ENCODE peak calls at places on chromosome 6, in ten cellular contexts. T is upper lobe of right lung, P is endodermal cell, V is adrenal gland, L is testis, W is astrocyte of the cerebellum, O is heart right ventricle, U is body of pancreas, A is mammary epithelial cell, X is cardiac fibroblast. C is an unnamed sample.

GRCh38 chr6:18601515-18602035 is 214.4 kb downstream of the RNF144B start:
- DNase-seq in L (no peak), A (no peak), U (no peak), X (no peak), V (no peak), P (no peak), T (no peak), O (no peak), W (no peak), C (no peak)

GRCh38 chr6:144104898-144105487 is 9.6 kb upstream of the SF3B5 start:
- DNase-seq in P (no peak), U (peak; percentile 27), W (peak; percentile 77), T (no peak), O (no peak), L (peak; percentile 49), V (peak; percentile 30), X (peak; percentile 89), A (peak; percentile 60), C (peak; percentile 65)

GRCh38 chr6:104604643-104605042 is 255.1 kb downstream of the HACE1 start:
- DNase-seq in A (no peak), T (no peak), V (no peak), L (no peak), U (no peak), X (no peak), P (no peak), W (no peak), O (no peak), C (peak; percentile 50)

GRCh38 chr6:31057426-31058003 is 47.2 kb downstream of the MUC22 start:
- DNase-seq in V (no peak), X (no peak), O (no peak), A (peak; percentile 89), U (peak; percentile 34), T (no peak), L (no peak), P (no peak), W (peak; percentile 37), C (no peak)

GRCh38 chr6:86683132-86683908 is 254.0 kb upstream of the HTR1E start:
- DNase-seq in V (no peak), X (no peak), O (no peak), L (no peak), P (no peak), A (no peak), W (no peak), U (no peak), T (no peak), C (no peak)

GRCh38 chr6:152750694-152751093 is at the start of gene VIP:
- DNase-seq in U (no peak), L (no peak), T (no peak), P (peak; percentile 84), A (peak; percentile 45), V (no peak), W (peak; percentile 35), X (peak; percentile 48), O (no peak), C (peak; percentile 7)

GRCh38 chr6:122082370-122082769 is 317.1 kb upstream of the HSF2 start:
- DNase-seq in P (no peak), T (no peak), U (no peak), O (no peak), X (no peak), A (no peak), V (no peak), L (no peak), W (no peak), C (no peak)

GRCh38 chr6:151999194-151999593 is 191.7 kb downstream of the ESR1 start:
- DNase-seq in X (no peak), P (no peak), A (peak; percentile 43), W (no peak), U (no peak), V (no peak), O (no peak), T (no peak), L (no peak), C (no peak)

GRCh38 chr6:169961772-169962561 is 210.5 kb downstream of the ERMARD start:
- DNase-seq in O (peak; percentile 53), X (no peak), U (no peak), T (peak; percentile 67), L (no peak), A (no peak), W (no peak), P (peak; percentile 87), V (no peak), C (no peak)

GRCh38 chr6:26172496-26172958 is 85.3 kb downstream of the HFE start:
- DNase-seq in W (no peak), A (peak; percentile 46), X (peak; percentile 57), L (peak; percentile 58), O (no peak), T (no peak), V (peak; percentile 49), U (peak; percentile 21), P (no peak), C (no peak)

GRCh38 chr6:109478848-109479624 is 4.0 kb downstream of the ZBTB24 start:
- DNase-seq in L (no peak), U (no peak), W (no peak), X (no peak), P (no peak), O (no peak), T (no peak), A (no peak), V (no peak), C (no peak)

GRCh38 chr6:57207141-57207540 is 15.0 kb downstream of the RAB23 start:
- DNase-seq in O (no peak), V (no peak), W (no peak), U (no peak), T (no peak), X (peak; percentile 22), A (peak; percentile 48), P (no peak), L (no peak), C (no peak)

GRCh38 chr6:54267798-54268197 is 40.4 kb upstream of the TINAG start:
- DNase-seq in W (no peak), P (peak; percentile 62), A (peak; percentile 19), O (no peak), L (peak; percentile 65), V (peak; percentile 29), U (peak; percentile 24), X (peak; percentile 76), T (no peak), C (no peak)

DNA sequence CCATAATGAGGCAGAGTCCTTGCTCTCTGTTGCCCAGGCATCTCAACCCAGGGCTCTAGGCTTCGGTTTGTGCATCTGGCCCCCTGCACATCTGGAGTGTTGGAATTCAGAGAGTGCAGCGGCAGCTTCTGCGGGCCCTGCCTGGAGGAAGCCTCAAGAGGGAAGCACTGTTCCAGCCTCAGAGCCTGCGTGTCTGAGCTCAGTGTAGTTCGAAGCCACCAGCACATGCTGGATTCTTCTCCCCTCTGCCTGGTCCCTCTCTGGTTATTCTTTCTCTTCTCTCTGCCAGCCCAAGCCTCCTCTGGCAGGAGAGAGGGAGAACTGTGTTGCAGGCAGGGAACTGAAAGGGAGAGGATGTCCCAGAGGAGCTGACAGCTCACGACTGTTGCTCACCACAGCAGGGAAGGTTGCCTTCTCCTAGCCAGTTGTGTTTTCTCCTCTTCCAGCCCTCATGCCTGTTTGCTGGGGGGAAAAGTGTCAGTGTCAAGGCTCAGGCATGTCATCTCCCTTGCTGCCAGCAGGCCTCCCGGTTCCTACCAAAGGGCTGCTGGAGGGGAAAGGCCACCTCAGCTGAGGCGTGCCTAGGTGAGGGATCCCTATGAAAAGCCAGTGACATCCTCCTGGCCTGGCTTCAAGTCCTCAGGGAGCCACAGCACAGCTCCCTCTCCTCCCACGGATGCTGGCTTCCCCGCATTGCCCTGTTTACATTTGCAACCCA is 126.0 kb upstream of the LRFN2 start:
- DNase-seq in L (no peak), A (no peak), X (no peak), O (no peak), W (no peak), V (no peak), P (peak; percentile 71), T (no peak), U (no peak), C (no peak)
- TF ChIP-seq CTCF in L (no peak), A (no peak), X (no peak), O (no peak), W (no peak), V (no peak), P (peak; percentile 59), T (no peak), U (no peak), C (peak; percentile 25)

GRCh38 chr6:131443014-131443413 is 130.0 kb upstream of the ARG1 start:
- DNase-seq in X (no peak), U (no peak), V (no peak), P (no peak), L (no peak), O (no peak), A (no peak), T (no peak), W (no peak), C (no peak)
- H3K4me3 ChIP-seq in X (no peak overlapping the region), U (no peak overlapping the region), V (no peak overlapping the region), P (no peak overlapping the region), L (no peak overlapping the region), O (no peak overlapping the region), A (no peak overlapping the region), T (no peak overlapping the region), W (no peak overlapping the region), C (no peak overlapping the region)

GRCh38 chr6:28206527-28207243 is 18.4 kb upstream of the ZSCAN9 start:
- DNase-seq in U (no peak), L (no peak), W (no peak), X (no peak), A (no peak), T (no peak), P (peak; percentile 61), O (no peak), V (no peak), C (no peak)
- TF ChIP-seq CTCF in U (no peak), L (no peak), W (no peak), X (no peak), A (no peak), T (no peak), P (no peak), O (no peak), V (no peak), C (no peak)

GRCh38 chr6:127342946-127343752 is at the start of gene ECHDC1:
- DNase-seq in V (peak; percentile 62), U (peak; percentile 41), X (peak; percentile 79), O (peak; percentile 59), P (peak; percentile 77), L (peak; percentile 82), T (peak; percentile 87), A (peak; percentile 71), W (no peak), C (peak; percentile 56)

GRCh38 chr6:127343753-127344659 is 597 bp upstream of the ECHDC1 start:
- DNase-seq in X (peak; percentile 50), L (peak; percentile 18), W (no peak), U (no peak), T (no peak), A (peak; percentile 34), V (no peak), O (no peak), P (peak; percentile 61), C (no peak)

GRCh38 chr6:127347188-127347587 is 3.8 kb upstream of the ECHDC1 start:
- DNase-seq in X (peak; percentile 63), L (no peak), P (no peak), O (no peak), T (no peak), W (no peak), V (no peak), U (no peak), A (peak; percentile 36), C (no peak)

GRCh38 chr6:127346512-127346911 is 3.1 kb upstream of the ECHDC1 start:
- DNase-seq in T (no peak), O (no peak), A (no peak), X (no peak), L (no peak), W (no peak), U (no peak), P (no peak), V (no peak), C (no peak)

DNA sequence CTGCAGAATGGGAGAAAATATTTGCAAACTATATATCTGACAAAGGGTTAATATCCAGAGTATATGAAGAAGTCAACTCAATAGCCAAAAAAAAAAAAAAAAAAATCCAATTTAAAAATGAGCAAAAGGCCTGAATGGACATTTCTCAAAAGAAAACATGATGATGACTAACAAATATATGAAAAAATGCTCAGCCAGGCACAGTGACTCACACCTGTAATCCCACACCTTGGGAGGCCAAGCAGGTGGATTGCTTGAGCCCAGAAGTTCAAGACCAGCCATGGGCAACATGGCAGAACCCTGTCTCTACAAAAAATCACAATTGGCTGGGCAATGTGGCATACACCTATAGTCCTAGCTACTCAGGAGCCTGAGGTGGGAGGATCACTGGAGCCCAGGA is 2.1 kb upstream of the ECHDC1 start:
- DNase-seq in W (no peak), A (peak; percentile 54), T (no peak), P (no peak), O (no peak), X (no peak), U (no peak), V (no peak), L (no peak), C (no peak)
- H3K4me3 ChIP-seq in W (no peak overlapping the region), A (no peak overlapping the region), T (no peak overlapping the region), P (no peak overlapping the region), O (no peak overlapping the region), X (no peak overlapping the region), U (no peak overlapping the region), V (no peak overlapping the region), L (no peak overlapping the region), C (no peak overlapping the region)

C was measured in HFF-Myc.